ENCODE peak calls at places on chromosomes 13 and 19, in ten cellular contexts. B, J, P, V, X, S, T, R, A and M are unnamed samples.

GRCh38 chr13:88086577-88086976 is 415.4 kb downstream of the SLITRK5 start:
- DNase-seq in A (no peak), S (no peak), J (no peak), P (no peak), X (no peak), V (no peak), B (no peak), T (peak; percentile 72), R (no peak), M (no peak)

GRCh38 chr13:79966502-79966901 is 374.4 kb downstream of the SPRY2 start:
- DNase-seq in A (no peak), J (no peak), S (no peak), B (no peak), P (no peak), X (no peak), R (no peak), T (no peak), V (no peak), M (no peak)

GRCh38 chr19:54024660-54025059 is 33.2 kb downstream of the CACNG6 start:
- DNase-seq in R (no peak), X (no peak), B (no peak), S (no peak), P (no peak), T (no peak), A (no peak), J (no peak), V (no peak), M (no peak)

GRCh38 chr13:52454459-52454824 is 836 bp upstream of the CKAP2 start:
- DNase-seq in A (peak; percentile 19), R (no peak), T (peak; percentile 7), S (no peak), B (no peak), J (no peak), V (no peak), X (no peak), P (no peak), M (no peak)

GRCh38 chr19:3670796-3671679 is 29.2 kb downstream of the PIP5K1C start:
- DNase-seq in T (peak; percentile 88), B (no peak), S (peak; percentile 34), R (no peak), J (peak; percentile 56), P (peak; percentile 88), A (no peak), X (no peak), V (peak; percentile 82), M (no peak)

GRCh38 chr13:71021810-71022422 is 845.1 kb downstream of the DACH1 start:
- DNase-seq in S (no peak), T (no peak), V (no peak), B (no peak), P (no peak), R (peak; percentile 12), A (no peak), J (no peak), X (no peak), M (no peak)

GRCh38 chr19:6712692-6713670 is 7.5 kb downstream of the C3 start:
- DNase-seq in S (no peak), J (no peak), X (no peak), P (peak; percentile 9), T (no peak), A (no peak), V (no peak), R (no peak), B (peak; percentile 45), M (no peak)

GRCh38 chr19:54662730-54663129 is at the start of gene LILRB4:
- DNase-seq in X (no peak), R (no peak), T (no peak), S (no peak), A (no peak), P (peak; percentile 71), J (no peak), B (no peak), V (no peak), M (no peak)

GRCh38 chr19:15466851-15467733 is 2.7 kb upstream of the RASAL3 start:
- DNase-seq in T (no peak), J (peak; percentile 54), S (no peak), X (peak; percentile 62), V (no peak), R (no peak), B (no peak), P (no peak), A (no peak), M (no peak)

GRCh38 chr13:33123066-33123940 is 107.1 kb downstream of the KL start:
- DNase-seq in R (no peak), X (no peak), A (no peak), T (peak; percentile 79), V (no peak), B (no peak), S (no peak), P (peak; percentile 68), J (no peak), M (no peak)

GRCh38 chr13:93861818-93862217 is 617.7 kb downstream of the DCT start:
- DNase-seq in P (no peak), T (peak; percentile 71), X (no peak), R (no peak), S (no peak), A (no peak), J (peak; percentile 93), V (no peak), B (no peak), M (no peak)

GRCh38 chr19:13159713-13160112 is 9.5 kb downstream of the IER2 start:
- DNase-seq in B (no peak), X (no peak), T (no peak), A (no peak), J (no peak), R (no peak), V (no peak), P (no peak), S (no peak), M (no peak)

GRCh38 chr13:27035892-27036235 is 135.7 kb downstream of the USP12 start:
- DNase-seq in J (peak; percentile 61), B (no peak), R (no peak), X (no peak), A (peak; percentile 9), P (no peak), S (no peak), T (no peak), V (no peak), M (no peak)

DNA sequence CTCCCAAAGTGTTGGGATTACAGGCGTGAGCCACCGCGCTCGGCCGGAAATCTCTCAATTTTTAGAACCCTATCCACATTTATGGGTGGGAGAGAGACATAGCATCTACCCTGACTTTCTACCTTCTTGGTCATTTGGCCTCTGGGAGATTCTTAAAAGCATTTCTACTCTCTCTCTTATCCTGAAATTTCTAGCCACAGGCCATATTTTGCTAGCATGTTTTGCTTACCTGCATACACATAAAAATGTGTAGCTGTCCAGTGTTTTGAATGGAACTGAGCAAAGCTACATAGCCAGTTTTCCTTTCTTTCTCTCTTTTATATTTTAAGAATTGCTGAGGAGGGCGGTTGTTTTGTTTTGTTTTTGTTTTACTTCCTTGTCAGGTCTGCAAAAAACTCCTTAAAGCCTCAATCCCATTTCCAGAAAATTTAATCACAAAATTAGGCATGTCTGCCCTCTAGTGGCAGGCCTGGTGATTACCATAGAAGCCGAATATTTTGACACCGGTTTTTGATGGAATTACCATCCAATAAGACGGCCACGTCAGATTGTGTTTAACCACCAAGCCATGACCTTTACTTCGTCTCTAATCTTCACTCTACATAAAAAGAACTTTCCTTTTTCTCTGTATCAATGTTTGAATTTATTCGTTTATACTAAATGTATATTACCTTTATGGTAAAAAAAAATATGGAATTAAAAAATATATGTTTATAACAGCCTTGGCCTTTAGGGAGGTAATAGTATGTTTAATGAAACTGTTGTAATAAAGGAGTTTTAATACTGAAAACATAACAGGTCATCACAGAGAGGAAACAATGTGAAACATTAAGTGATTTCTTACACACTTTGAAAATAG is 34.4 kb upstream of the OXGR1 start:
- DNase-seq in X (peak; percentile 13), J (peak; percentile 67), S (no peak), P (no peak), V (peak; percentile 48), B (no peak), T (peak; percentile 58), A (peak; percentile 47), R (peak; percentile 76), M (peak; percentile 23)
- TF ChIP-seq CTCF in X (peak; percentile 97), J (peak; percentile 81), S (peak; percentile 83), P (peak; percentile 87), V (peak; percentile 83), B (peak; percentile 84), T (peak; percentile 83), A (no peak), R (peak; percentile 90), M (peak; percentile 97)

DNA sequence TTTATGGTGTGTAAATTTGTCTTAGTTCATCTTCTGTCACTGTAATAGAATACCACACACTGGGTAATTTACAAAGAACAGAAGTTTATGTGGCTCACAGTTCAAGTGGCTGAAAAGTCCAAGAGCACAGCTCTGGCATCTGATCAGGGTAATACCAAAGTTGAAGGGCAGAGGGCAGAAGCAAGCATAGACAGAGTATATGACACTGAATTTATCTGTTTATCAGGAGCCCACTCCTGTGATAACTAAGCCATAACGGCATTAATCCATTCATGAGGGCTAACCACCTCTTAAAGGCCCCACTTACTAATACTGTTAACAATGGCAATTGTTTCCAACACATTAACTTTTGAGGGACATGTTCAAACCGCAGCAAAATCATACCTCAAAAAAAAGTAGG is 4.0 kb upstream of the RFXAP start:
- DNase-seq in B (no peak), X (no peak), R (no peak), T (peak; percentile 8), S (no peak), V (no peak), A (no peak), J (no peak), P (no peak), M (no peak)
- TF ChIP-seq CTCF in B (peak; percentile 16), X (peak; percentile 14), R (peak; percentile 13), T (peak; percentile 43), S (peak; percentile 28), V (no peak), A (no peak), J (peak; percentile 56), P (peak; percentile 6), M (no peak)

GRCh38 chr19:7869453-7869909 is 4.7 kb downstream of the PRR36 start:
- DNase-seq in P (peak; percentile 85), S (no peak), V (peak; percentile 49), J (no peak), B (peak; percentile 79), T (peak; percentile 25), A (peak; percentile 33), R (peak; percentile 79), X (peak; percentile 72), M (peak; percentile 88)
- TF ChIP-seq CTCF in P (no peak), S (no peak), V (no peak), J (no peak), B (peak; percentile 20), T (no peak), A (no peak), R (no peak), X (no peak), M (peak; percentile 62)

DNA sequence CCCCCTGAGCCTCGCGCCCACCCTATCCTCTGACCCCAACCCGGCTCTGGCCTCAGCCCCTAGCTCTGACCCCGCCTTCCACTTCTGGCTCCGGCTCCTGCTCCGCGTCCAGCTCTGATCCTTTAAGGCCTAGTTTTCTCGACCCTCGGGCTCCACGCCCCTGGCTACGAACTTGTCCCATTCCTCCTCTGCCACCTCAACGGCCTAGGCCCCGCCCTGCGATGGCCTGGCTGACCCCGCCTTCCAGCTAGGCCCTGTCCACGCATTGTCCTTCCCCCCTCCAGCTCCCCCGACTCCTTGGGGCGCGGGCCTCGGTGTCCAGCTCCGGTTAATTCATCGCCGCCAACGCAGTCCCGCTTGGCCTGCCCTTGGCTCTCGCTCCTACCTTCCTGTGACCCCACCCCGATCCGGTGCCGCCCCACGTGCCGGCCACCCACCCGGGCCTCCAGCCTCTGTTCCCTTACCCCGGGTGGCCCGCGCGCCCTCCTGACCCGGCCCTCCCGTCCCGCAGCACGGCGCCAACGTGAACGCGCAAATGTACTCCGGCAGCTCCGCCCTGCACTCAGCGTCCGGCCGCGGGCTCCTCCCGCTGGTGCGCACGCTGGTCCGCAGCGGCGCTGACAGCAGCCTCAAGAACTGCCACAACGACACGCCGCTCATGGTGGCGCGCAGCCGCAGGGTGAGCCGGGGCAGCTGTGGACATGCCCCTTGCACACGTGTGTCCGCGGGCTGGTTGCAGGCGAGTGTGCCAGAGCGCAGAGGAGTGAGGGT is 9.4 kb downstream of the BCL3 start:
- DNase-seq in T (peak; percentile 76), B (no peak), A (no peak), J (no peak), R (peak; percentile 77), X (no peak), V (peak; percentile 85), S (no peak), P (peak; percentile 88), M (no peak)
- TF ChIP-seq CTCF in T (peak; percentile 3), B (no peak), A (no peak), J (peak; percentile 11), R (no peak), X (no peak), V (no peak), S (peak; percentile 19), P (no peak), M (no peak)